ENCODE peak calls at places on chromosomes 7 and 10, in five cellular contexts. One of them, this sample, is unnamed.

GRCh38 chr7:6258440-6259182 is 13.8 kb downstream of the CYTH3 start:
- DNase-seq in mammary epithelial cell: no peak
- DNase-seq in GM12865: peak
- DNase-seq in choroid plexus epithelial cell: peak
- DNase-seq in fibroblast of lung: peak
- DNase-seq in this sample: peak

GRCh38 chr7:2008101-2008935 is 224.4 kb downstream of the MAD1L1 start:
- DNase-seq in mammary epithelial cell: no peak
- DNase-seq in GM12865: no peak
- DNase-seq in choroid plexus epithelial cell: no peak
- DNase-seq in fibroblast of lung: no peak
- DNase-seq in this sample: no peak

GRCh38 chr7:35526645-35527044 is 168.3 kb downstream of the HERPUD2 start:
- DNase-seq in mammary epithelial cell: no peak
- DNase-seq in GM12865: no peak
- DNase-seq in choroid plexus epithelial cell: no peak
- DNase-seq in fibroblast of lung: no peak
- DNase-seq in this sample: no peak

GRCh38 chr7:140358771-140359095 is 39.6 kb downstream of the SLC37A3 start:
- DNase-seq in mammary epithelial cell: no peak
- DNase-seq in GM12865: no peak
- DNase-seq in choroid plexus epithelial cell: no peak
- DNase-seq in fibroblast of lung: no peak
- DNase-seq in this sample: no peak

GRCh38 chr7:140350056-140350455 is 48.3 kb downstream of the SLC37A3 start:
- DNase-seq in mammary epithelial cell: no peak
- DNase-seq in GM12865: no peak
- DNase-seq in choroid plexus epithelial cell: no peak
- DNase-seq in fibroblast of lung: no peak
- DNase-seq in this sample: no peak

GRCh38 chr10:129875993-129876727 is 87.9 kb downstream of the EBF3 start:
- DNase-seq in mammary epithelial cell: no peak
- DNase-seq in GM12865: no peak
- DNase-seq in choroid plexus epithelial cell: no peak
- DNase-seq in fibroblast of lung: no peak
- DNase-seq in this sample: no peak

GRCh38 chr10:6956562-6956961 is 376.5 kb upstream of the PRKCQ start:
- DNase-seq in mammary epithelial cell: no peak
- DNase-seq in GM12865: no peak
- DNase-seq in choroid plexus epithelial cell: no peak
- DNase-seq in fibroblast of lung: no peak
- DNase-seq in this sample: no peak

GRCh38 chr10:105112862-105113261 is 471.8 kb downstream of the SORCS3 start:
- DNase-seq in mammary epithelial cell: no peak
- DNase-seq in GM12865: no peak
- DNase-seq in choroid plexus epithelial cell: no peak
- DNase-seq in fibroblast of lung: no peak
- DNase-seq in this sample: no peak

GRCh38 chr7:12898610-12899009 is 211.2 kb downstream of the ARL4A start:
- DNase-seq in mammary epithelial cell: no peak
- DNase-seq in GM12865: no peak
- DNase-seq in choroid plexus epithelial cell: no peak
- DNase-seq in fibroblast of lung: no peak
- DNase-seq in this sample: no peak

GRCh38 chr10:122154034-122154732 is 116.9 kb upstream of the BTBD16 start:
- DNase-seq in mammary epithelial cell: no peak
- DNase-seq in GM12865: no peak
- DNase-seq in choroid plexus epithelial cell: no peak
- DNase-seq in fibroblast of lung: no peak
- DNase-seq in this sample: no peak

GRCh38 chr10:122151121-122151694 is 119.9 kb upstream of the BTBD16 start:
- DNase-seq in mammary epithelial cell: no peak
- DNase-seq in GM12865: no peak
- DNase-seq in choroid plexus epithelial cell: no peak
- DNase-seq in fibroblast of lung: no peak
- DNase-seq in this sample: no peak

GRCh38 chr10:122149607-122150505 is 121.2 kb upstream of the BTBD16 start:
- DNase-seq in mammary epithelial cell: no peak
- DNase-seq in GM12865: no peak
- DNase-seq in choroid plexus epithelial cell: no peak
- DNase-seq in fibroblast of lung: no peak
- DNase-seq in this sample: no peak

GRCh38 chr10:122154733-122155366 is 116.2 kb upstream of the BTBD16 start:
- DNase-seq in mammary epithelial cell: peak
- DNase-seq in GM12865: no peak
- DNase-seq in choroid plexus epithelial cell: peak
- DNase-seq in fibroblast of lung: peak
- DNase-seq in this sample: peak

GRCh38 chr10:122152544-122152943 is 118.6 kb upstream of the BTBD16 start:
- DNase-seq in mammary epithelial cell: no peak
- DNase-seq in GM12865: no peak
- DNase-seq in choroid plexus epithelial cell: no peak
- DNase-seq in fibroblast of lung: peak
- DNase-seq in this sample: peak
- H3K4me3 ChIP-seq in mammary epithelial cell: no peak
- H3K4me3 ChIP-seq in GM12865: no peak
- H3K4me3 ChIP-seq in choroid plexus epithelial cell: no peak
- H3K4me3 ChIP-seq in fibroblast of lung: no peak
- H3K4me3 ChIP-seq in this sample: no peak

DNA sequence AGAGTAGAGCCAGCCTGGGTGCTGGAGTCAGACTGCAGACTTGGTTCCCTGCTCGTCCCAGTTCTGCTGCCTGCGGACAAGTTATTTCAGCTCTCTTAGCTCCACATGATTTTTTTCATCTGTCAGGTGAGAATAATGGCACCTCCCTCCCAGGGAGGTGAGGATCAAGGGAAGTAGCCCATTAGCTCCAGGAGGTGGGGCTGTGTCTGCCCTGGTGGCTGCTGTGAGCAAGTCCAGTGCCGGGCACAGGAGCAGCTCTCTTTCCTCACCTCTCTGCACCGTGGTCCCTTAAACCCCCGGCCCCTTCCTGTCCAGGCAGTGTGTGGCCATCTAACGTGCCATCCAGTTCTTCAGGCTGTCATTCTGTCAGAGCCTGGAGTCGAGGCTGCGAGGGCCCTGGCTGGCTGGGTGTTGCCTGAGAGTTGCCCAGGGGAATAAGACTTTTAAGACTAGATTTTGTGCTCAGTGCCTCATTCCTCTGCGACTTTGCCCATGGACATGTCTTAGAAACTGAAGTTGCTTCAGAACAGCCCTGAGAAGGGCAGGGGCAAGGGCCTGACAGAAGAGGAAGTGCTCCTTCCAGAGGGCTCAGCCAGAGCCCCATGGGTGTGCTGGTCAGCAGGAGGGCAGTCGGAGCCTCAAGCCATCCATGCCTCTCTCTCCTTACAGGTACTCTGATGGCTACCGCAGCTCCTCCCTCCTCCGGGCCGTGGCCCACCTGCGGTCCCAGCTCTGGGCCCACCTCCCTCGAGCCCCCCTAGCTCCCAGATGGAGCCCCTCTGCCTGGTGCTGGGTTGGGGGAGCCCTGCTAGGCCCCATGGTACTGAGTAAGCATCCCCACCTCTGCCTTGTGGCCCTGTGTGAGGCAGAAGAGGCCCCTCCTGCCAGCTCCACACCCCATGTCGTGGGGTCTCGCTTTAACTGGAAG is 5.0 kb downstream of the ABCB8 start:
- DNase-seq in mammary epithelial cell: no peak
- DNase-seq in GM12865: no peak
- DNase-seq in choroid plexus epithelial cell: no peak
- DNase-seq in fibroblast of lung: no peak
- DNase-seq in this sample: no peak
- TF ChIP-seq CTCF in mammary epithelial cell: no peak
- TF ChIP-seq CTCF in GM12865: peak
- TF ChIP-seq CTCF in choroid plexus epithelial cell: peak
- TF ChIP-seq CTCF in fibroblast of lung: no peak
- TF ChIP-seq CTCF in this sample: no peak

DNA sequence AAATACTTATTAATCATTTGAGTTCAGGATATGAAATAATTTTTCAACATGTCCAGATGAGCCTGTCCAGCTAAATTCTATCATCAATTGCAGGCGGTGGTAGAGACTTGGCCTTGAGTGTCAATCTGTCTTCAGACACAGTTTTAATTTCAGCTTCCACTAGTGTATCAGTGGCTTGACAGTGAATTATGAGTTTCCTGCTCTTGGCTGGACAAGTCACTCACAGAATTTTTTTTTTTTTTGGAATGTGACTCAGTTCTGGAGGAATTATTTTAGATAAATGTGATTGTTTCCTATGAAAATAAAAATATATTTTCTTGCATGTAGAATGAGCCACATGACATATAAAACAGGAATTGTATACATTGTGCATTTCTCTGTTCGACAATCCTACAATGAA is 319.9 kb upstream of the AKR1E2 start:
- DNase-seq in mammary epithelial cell: no peak
- DNase-seq in GM12865: no peak
- DNase-seq in choroid plexus epithelial cell: no peak
- DNase-seq in fibroblast of lung: peak
- DNase-seq in this sample: no peak
- H3K4me3 ChIP-seq in mammary epithelial cell: no peak
- H3K4me3 ChIP-seq in GM12865: no peak
- H3K4me3 ChIP-seq in choroid plexus epithelial cell: no peak
- H3K4me3 ChIP-seq in fibroblast of lung: no peak
- H3K4me3 ChIP-seq in this sample: no peak

DNA sequence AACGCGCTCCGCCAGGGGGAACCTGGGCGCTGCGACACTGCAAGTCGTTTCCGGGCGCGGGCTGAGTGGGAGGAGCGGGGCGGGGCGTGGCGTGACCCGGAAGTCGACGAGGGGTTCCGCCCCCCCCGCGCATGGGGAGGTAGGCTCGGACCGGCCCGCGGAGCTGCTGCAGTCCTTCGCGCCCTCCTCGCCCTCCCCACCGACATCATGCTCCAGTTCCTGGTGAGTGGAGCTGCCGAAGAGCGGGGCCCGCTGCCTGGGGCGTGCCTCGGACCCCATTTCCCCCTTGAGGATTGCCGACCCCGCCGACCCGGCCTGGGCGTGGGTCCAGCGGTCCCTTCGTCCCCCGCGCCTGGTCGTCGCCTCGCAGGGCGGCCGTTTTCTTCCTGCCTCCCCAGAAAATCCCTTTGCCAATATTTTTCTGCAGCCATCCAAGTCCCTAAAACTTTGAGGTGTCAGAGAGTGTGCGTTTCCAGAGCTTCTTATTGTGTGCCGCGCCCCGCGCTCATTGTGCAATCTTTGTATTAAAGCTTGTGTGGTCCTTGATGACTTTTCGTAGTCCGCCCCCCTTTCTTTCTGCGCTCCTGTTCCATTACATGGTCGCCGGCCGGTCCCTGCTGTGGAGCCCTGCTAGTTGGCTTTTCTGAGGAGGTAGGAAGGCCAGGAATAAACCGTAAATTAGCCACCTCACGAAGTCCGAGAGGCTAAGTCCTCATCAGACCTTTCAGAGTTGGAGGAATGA is at the start of gene STMP1:
- DNase-seq in mammary epithelial cell: peak
- DNase-seq in GM12865: peak
- DNase-seq in choroid plexus epithelial cell: peak
- DNase-seq in fibroblast of lung: peak
- DNase-seq in this sample: peak
- TF ChIP-seq CTCF in mammary epithelial cell: no peak
- TF ChIP-seq CTCF in GM12865: peak
- TF ChIP-seq CTCF in choroid plexus epithelial cell: peak
- TF ChIP-seq CTCF in fibroblast of lung: peak
- TF ChIP-seq CTCF in this sample: peak